ENCODE peak calls at places on chromosomes 4 and X, in six cellular contexts. M, C, A, S, H and X are unnamed samples.

GRCh38 chrX:151981129-151981528 is 6.7 kb upstream of the GABRE start:
- DNase-seq in M (no peak), C (no peak), A (peak), S (no peak), H (no peak), X (peak)

GRCh38 chr4:175671491-175671934 is 140.6 kb downstream of the GPM6A start:
- DNase-seq in M (peak), C (no peak), A (peak), S (no peak), H (no peak), X (no peak)

GRCh38 chrX:25198253-25198652 is 182.5 kb upstream of the ARX start:
- DNase-seq in M (no peak), C (no peak), A (no peak), S (no peak), H (no peak), X (no peak)

GRCh38 chr4:185721190-185721948 is 90.6 kb downstream of the SORBS2 start:
- DNase-seq in M (no peak), C (no peak), A (no peak), S (peak), H (no peak), X (no peak)

GRCh38 chr4:94116842-94117241 is 90.8 kb upstream of the SMARCAD1 start:
- DNase-seq in M (no peak), C (no peak), A (no peak), S (no peak), H (no peak), X (no peak)

GRCh38 chr4:142893012-142893411 is 46.9 kb upstream of the INPP4B start:
- DNase-seq in M (no peak), C (no peak), A (no peak), S (no peak), H (no peak), X (no peak)

GRCh38 chr4:31023109-31023508 is 302.9 kb downstream of the PCDH7 start:
- DNase-seq in M (no peak), C (no peak), A (no peak), S (no peak), H (no peak), X (no peak)

GRCh38 chr4:7006411-7006810 is 36.8 kb upstream of the TADA2B start:
- DNase-seq in M (no peak), C (no peak), A (no peak), S (no peak), H (no peak), X (no peak)

GRCh38 chr4:148026022-148026421 is 294.1 kb downstream of the ARHGAP10 start:
- DNase-seq in M (no peak), C (no peak), A (no peak), S (no peak), H (no peak), X (peak)

GRCh38 chr4:2289311-2289954 is 27.5 kb upstream of the MXD4 start:
- DNase-seq in M (no peak), C (no peak), A (no peak), S (no peak), H (no peak), X (no peak)

GRCh38 chr4:129092636-129093172 is 635 bp downstream of the SCLT1 start:
- DNase-seq in M (no peak), C (no peak), A (no peak), S (no peak), H (no peak), X (peak)

GRCh38 chrX:39773923-39774803 is 323.6 kb downstream of the BCOR start:
- DNase-seq in M (no peak), C (no peak), A (no peak), S (no peak), H (peak), X (peak)

GRCh38 chr4:82491251-82491960 is 61.0 kb downstream of the ENOPH1 start:
- DNase-seq in M (no peak), C (no peak), A (no peak), S (no peak), H (no peak), X (no peak)

GRCh38 chrX:13085533-13085932 is 41.1 kb upstream of the FAM9C start:
- DNase-seq in M (no peak), C (peak), A (no peak), S (no peak), H (no peak), X (no peak)

GRCh38 chr4:7301846-7302630 is 109.7 kb downstream of the SORCS2 start:
- DNase-seq in M (no peak), C (no peak), A (no peak), S (no peak), H (no peak), X (no peak)

GRCh38 chr4:140877781-140878180 is 121.6 kb upstream of the TBC1D9 start:
- DNase-seq in M (no peak), C (no peak), A (no peak), S (no peak), H (no peak), X (no peak)

GRCh38 chrX:37786666-37787337 is 6.9 kb downstream of the CYBB start:
- DNase-seq in M (no peak), C (peak), A (no peak), S (no peak), H (peak), X (no peak)

GRCh38 chr4:119841361-119841760 is 212.8 kb upstream of the PDE5A start:
- DNase-seq in M (no peak), C (no peak), A (no peak), S (no peak), H (no peak), X (peak)

GRCh38 chr4:186765138-186765537 is 41.5 kb upstream of the FAT1 start:
- DNase-seq in M (peak), C (no peak), A (peak), S (peak), H (peak), X (peak)

GRCh38 chr4:142366821-142367220 is 479.3 kb downstream of the INPP4B start:
- DNase-seq in M (no peak), C (no peak), A (no peak), S (no peak), H (no peak), X (no peak)

GRCh38 chrX:153573999-153574398 is 24.9 kb downstream of the CCNQ start:
- DNase-seq in M (no peak), C (no peak), A (peak), S (no peak), H (peak), X (no peak)

GRCh38 chr4:174318829-174319764 is 35.4 kb downstream of the CEP44 start:
- DNase-seq in M (no peak), C (no peak), A (peak), S (peak), H (peak), X (peak)
- TF ChIP-seq BHLHE40 in M (no peak), C (no peak), A (no peak), S (no peak), H (no peak), X (peak)

GRCh38 chr4:77954690-77955089 is 92.1 kb downstream of the MRPL1 start:
- DNase-seq in M (no peak), C (no peak), A (no peak), S (no peak), H (peak), X (no peak)

GRCh38 chr4:77956917-77957316 is 94.3 kb downstream of the MRPL1 start:
- DNase-seq in M (no peak), C (no peak), A (no peak), S (no peak), H (no peak), X (no peak)

GRCh38 chr4:77950204-77950603 is 87.6 kb downstream of the MRPL1 start:
- DNase-seq in M (no peak), C (no peak), A (no peak), S (no peak), H (no peak), X (no peak)

GRCh38 chr4:77952399-77952974 is 89.9 kb downstream of the MRPL1 start:
- DNase-seq in M (no peak), C (no peak), A (no peak), S (no peak), H (no peak), X (no peak)
- TF ChIP-seq BHLHE40 in M (no peak), C (no peak), A (no peak), S (no peak), H (no peak), X (no peak)

GRCh38 chr4:77145806-77146425 is 11.1 kb upstream of the CCNG2 start:
- DNase-seq in M (no peak), C (no peak), A (no peak), S (no peak), H (no peak), X (no peak)

GRCh38 chr4:77146426-77147399 is 10.3 kb upstream of the CCNG2 start:
- DNase-seq in M (no peak), C (no peak), A (peak), S (no peak), H (no peak), X (no peak)

GRCh38 chr4:77141964-77142641 is 14.9 kb upstream of the CCNG2 start:
- DNase-seq in M (no peak), C (no peak), A (no peak), S (no peak), H (no peak), X (no peak)

GRCh38 chr4:77147400-77147782 is 9.6 kb upstream of the CCNG2 start:
- DNase-seq in M (no peak), C (no peak), A (no peak), S (no peak), H (no peak), X (peak)

DNA sequence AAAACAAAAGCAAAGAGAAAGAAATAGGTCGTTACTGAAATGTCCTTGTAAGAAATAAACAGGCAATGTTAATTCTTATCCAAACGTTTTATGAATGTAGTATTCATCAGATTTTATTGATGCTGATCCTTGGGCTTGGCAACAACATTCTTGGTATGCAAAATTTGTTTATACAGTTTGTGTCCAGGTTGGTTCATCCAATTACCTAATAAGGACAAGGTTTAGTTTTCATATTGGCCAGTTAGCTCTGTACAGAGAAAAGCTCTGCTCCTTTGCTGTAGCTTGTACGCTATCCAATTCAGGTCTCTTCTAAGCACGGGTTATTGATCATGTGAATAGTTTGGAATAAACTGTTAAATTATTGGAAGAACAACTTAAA is 14.4 kb upstream of the CCNG2 start:
- DNase-seq in M (no peak), C (no peak), A (no peak), S (no peak), H (no peak), X (no peak)
- TF ChIP-seq BHLHE40 in M (no peak), C (no peak), A (no peak), S (no peak), H (no peak), X (no peak)

GRCh38 chr4:17635056-17635455 is 20.6 kb downstream of the MED28 start:
- DNase-seq in M (no peak), C (no peak), A (no peak), S (no peak), H (no peak), X (no peak)

GRCh38 chr4:17636341-17636695 is 21.9 kb downstream of the MED28 start:
- DNase-seq in M (no peak), C (no peak), A (no peak), S (no peak), H (no peak), X (no peak)

GRCh38 chr4:17633600-17633999 is 19.2 kb downstream of the MED28 start:
- DNase-seq in M (no peak), C (no peak), A (no peak), S (no peak), H (no peak), X (no peak)

GRCh38 chr4:17639136-17639535 is 24.7 kb downstream of the MED28 start:
- DNase-seq in M (no peak), C (no peak), A (no peak), S (no peak), H (no peak), X (no peak)

GRCh38 chr4:17636696-17637351 is 22.4 kb downstream of the MED28 start:
- DNase-seq in M (peak), C (no peak), A (peak), S (peak), H (peak), X (peak)
- TF ChIP-seq BHLHE40 in M (no peak), C (no peak), A (no peak), S (no peak), H (no peak), X (no peak)

GRCh38 chr4:47213971-47214370 is 182.6 kb downstream of the GABRB1 start:
- DNase-seq in M (no peak), C (no peak), A (no peak), S (peak), H (no peak), X (peak)
- TF ChIP-seq BHLHE40 in M (no peak), C (no peak), A (no peak), S (no peak), H (no peak), X (no peak)